ENCODE peak calls at places on chromosomes 1 and 21, in seven cellular contexts. One of them, this sample, is unnamed.

GRCh38 chr21:19640964-19641363 is 1237.4 kb upstream of the TMPRSS15 start:
- DNase-seq in heart left ventricle: no peak
- DNase-seq in adrenal gland: no peak
- DNase-seq in transverse colon: no peak
- DNase-seq in AG04449: no peak
- DNase-seq in dorsolateral prefrontal cortex: no peak
- DNase-seq in fibroblast of lung: no peak
- DNase-seq in this sample: no peak

GRCh38 chr1:166868639-166869038 is 7.4 kb downstream of the TADA1 start:
- DNase-seq in heart left ventricle: no peak
- DNase-seq in dorsolateral prefrontal cortex: no peak
- DNase-seq in adrenal gland: no peak
- DNase-seq in transverse colon: no peak
- DNase-seq in fibroblast of lung: no peak
- DNase-seq in AG04449: no peak
- DNase-seq in this sample: no peak

GRCh38 chr1:168788262-168788661 is 59.3 kb upstream of the DPT start:
- DNase-seq in adrenal gland: no peak
- DNase-seq in AG04449: no peak
- DNase-seq in transverse colon: no peak
- DNase-seq in heart left ventricle: no peak
- DNase-seq in dorsolateral prefrontal cortex: no peak
- DNase-seq in fibroblast of lung: no peak
- DNase-seq in this sample: no peak

GRCh38 chr1:113780363-113781146 is 21.3 kb upstream of the PHTF1 start:
- DNase-seq in dorsolateral prefrontal cortex: no peak
- DNase-seq in fibroblast of lung: no peak
- DNase-seq in transverse colon: no peak
- DNase-seq in heart left ventricle: no peak
- DNase-seq in AG04449: no peak
- DNase-seq in adrenal gland: no peak
- DNase-seq in this sample: peak

GRCh38 chr1:61337981-61338848 is 255.9 kb downstream of the NFIA start:
- DNase-seq in adrenal gland: peak
- DNase-seq in transverse colon: peak
- DNase-seq in AG04449: peak
- DNase-seq in fibroblast of lung: peak
- DNase-seq in heart left ventricle: peak
- DNase-seq in dorsolateral prefrontal cortex: peak
- DNase-seq in this sample: peak

GRCh38 chr1:210489491-210489890 is 160.8 kb downstream of the HHAT start:
- DNase-seq in fibroblast of lung: no peak
- DNase-seq in dorsolateral prefrontal cortex: no peak
- DNase-seq in transverse colon: no peak
- DNase-seq in heart left ventricle: no peak
- DNase-seq in AG04449: peak
- DNase-seq in adrenal gland: no peak
- DNase-seq in this sample: no peak

GRCh38 chr1:29975036-29975694 is 738.8 kb downstream of the PTPRU start:
- DNase-seq in adrenal gland: peak
- DNase-seq in transverse colon: no peak
- DNase-seq in fibroblast of lung: peak
- DNase-seq in heart left ventricle: no peak
- DNase-seq in dorsolateral prefrontal cortex: no peak
- DNase-seq in AG04449: no peak
- DNase-seq in this sample: no peak

GRCh38 chr1:28156821-28157220 is 19.7 kb downstream of the PTAFR start:
- DNase-seq in AG04449: no peak
- DNase-seq in dorsolateral prefrontal cortex: peak
- DNase-seq in adrenal gland: peak
- DNase-seq in fibroblast of lung: no peak
- DNase-seq in transverse colon: no peak
- DNase-seq in heart left ventricle: peak
- DNase-seq in this sample: no peak

GRCh38 chr1:84269286-84269685 is 32.2 kb upstream of the SAMD13 start:
- DNase-seq in heart left ventricle: no peak
- DNase-seq in adrenal gland: no peak
- DNase-seq in transverse colon: no peak
- DNase-seq in dorsolateral prefrontal cortex: no peak
- DNase-seq in AG04449: no peak
- DNase-seq in fibroblast of lung: no peak
- DNase-seq in this sample: no peak

GRCh38 chr1:209839875-209840491 is 12.2 kb downstream of the UTP25 start:
- DNase-seq in heart left ventricle: no peak
- DNase-seq in transverse colon: no peak
- DNase-seq in fibroblast of lung: peak
- DNase-seq in AG04449: peak
- DNase-seq in dorsolateral prefrontal cortex: no peak
- DNase-seq in adrenal gland: peak
- DNase-seq in this sample: no peak

GRCh38 chr1:195141294-195141693 is 1466.9 kb downstream of the KCNT2 start:
- DNase-seq in dorsolateral prefrontal cortex: no peak
- DNase-seq in heart left ventricle: no peak
- DNase-seq in adrenal gland: no peak
- DNase-seq in fibroblast of lung: peak
- DNase-seq in transverse colon: no peak
- DNase-seq in AG04449: no peak
- DNase-seq in this sample: no peak

GRCh38 chr1:164772635-164773034 is 213.7 kb downstream of the PBX1 start:
- DNase-seq in transverse colon: peak
- DNase-seq in dorsolateral prefrontal cortex: no peak
- DNase-seq in heart left ventricle: peak
- DNase-seq in fibroblast of lung: peak
- DNase-seq in adrenal gland: peak
- DNase-seq in AG04449: peak
- DNase-seq in this sample: peak

GRCh38 chr1:29237906-29238600 is 1.7 kb downstream of the PTPRU start:
- DNase-seq in heart left ventricle: peak
- DNase-seq in transverse colon: peak
- DNase-seq in AG04449: no peak
- DNase-seq in adrenal gland: peak
- DNase-seq in dorsolateral prefrontal cortex: peak
- DNase-seq in fibroblast of lung: peak
- DNase-seq in this sample: no peak

GRCh38 chr1:82323144-82323543 is 522.4 kb downstream of the ADGRL2 start:
- DNase-seq in adrenal gland: no peak
- DNase-seq in dorsolateral prefrontal cortex: no peak
- DNase-seq in AG04449: no peak
- DNase-seq in fibroblast of lung: no peak
- DNase-seq in heart left ventricle: no peak
- DNase-seq in transverse colon: no peak
- DNase-seq in this sample: no peak

GRCh38 chr1:87883906-87884305 is 555.2 kb downstream of the LMO4 start:
- DNase-seq in dorsolateral prefrontal cortex: no peak
- DNase-seq in transverse colon: no peak
- DNase-seq in heart left ventricle: no peak
- DNase-seq in fibroblast of lung: no peak
- DNase-seq in AG04449: no peak
- DNase-seq in adrenal gland: no peak
- DNase-seq in this sample: no peak

GRCh38 chr1:119988316-119989067 is 81.0 kb downstream of the NOTCH2 start:
- DNase-seq in heart left ventricle: no peak
- DNase-seq in AG04449: no peak
- DNase-seq in transverse colon: no peak
- DNase-seq in dorsolateral prefrontal cortex: no peak
- DNase-seq in fibroblast of lung: peak
- DNase-seq in adrenal gland: no peak
- DNase-seq in this sample: no peak

GRCh38 chr21:24023402-24023801 is 1583.9 kb downstream of the MRPL39 start:
- DNase-seq in AG04449: no peak
- DNase-seq in fibroblast of lung: peak
- DNase-seq in adrenal gland: no peak
- DNase-seq in heart left ventricle: no peak
- DNase-seq in dorsolateral prefrontal cortex: no peak
- DNase-seq in transverse colon: no peak
- DNase-seq in this sample: no peak

GRCh38 chr1:228279011-228279721 is 71.3 kb downstream of the OBSCN start:
- DNase-seq in heart left ventricle: peak
- DNase-seq in adrenal gland: no peak
- DNase-seq in transverse colon: peak
- DNase-seq in dorsolateral prefrontal cortex: no peak
- DNase-seq in fibroblast of lung: no peak
- DNase-seq in AG04449: no peak
- DNase-seq in this sample: no peak

GRCh38 chr1:1435911-1436633 is 582 bp downstream of the VWA1 start:
- DNase-seq in adrenal gland: no peak
- DNase-seq in dorsolateral prefrontal cortex: no peak
- DNase-seq in AG04449: no peak
- DNase-seq in fibroblast of lung: no peak
- DNase-seq in heart left ventricle: peak
- DNase-seq in transverse colon: no peak
- DNase-seq in this sample: no peak

GRCh38 chr1:16396591-16396990 is 29.5 kb downstream of the SZRD1 start:
- DNase-seq in transverse colon: no peak
- DNase-seq in adrenal gland: peak
- DNase-seq in dorsolateral prefrontal cortex: no peak
- DNase-seq in fibroblast of lung: peak
- DNase-seq in heart left ventricle: peak
- DNase-seq in AG04449: peak
- DNase-seq in this sample: peak

GRCh38 chr1:204565617-204566582 is 49.7 kb downstream of the MDM4 start:
- DNase-seq in dorsolateral prefrontal cortex: peak
- DNase-seq in AG04449: no peak
- DNase-seq in transverse colon: peak
- DNase-seq in heart left ventricle: peak
- DNase-seq in fibroblast of lung: peak
- DNase-seq in adrenal gland: peak
- DNase-seq in this sample: peak

DNA sequence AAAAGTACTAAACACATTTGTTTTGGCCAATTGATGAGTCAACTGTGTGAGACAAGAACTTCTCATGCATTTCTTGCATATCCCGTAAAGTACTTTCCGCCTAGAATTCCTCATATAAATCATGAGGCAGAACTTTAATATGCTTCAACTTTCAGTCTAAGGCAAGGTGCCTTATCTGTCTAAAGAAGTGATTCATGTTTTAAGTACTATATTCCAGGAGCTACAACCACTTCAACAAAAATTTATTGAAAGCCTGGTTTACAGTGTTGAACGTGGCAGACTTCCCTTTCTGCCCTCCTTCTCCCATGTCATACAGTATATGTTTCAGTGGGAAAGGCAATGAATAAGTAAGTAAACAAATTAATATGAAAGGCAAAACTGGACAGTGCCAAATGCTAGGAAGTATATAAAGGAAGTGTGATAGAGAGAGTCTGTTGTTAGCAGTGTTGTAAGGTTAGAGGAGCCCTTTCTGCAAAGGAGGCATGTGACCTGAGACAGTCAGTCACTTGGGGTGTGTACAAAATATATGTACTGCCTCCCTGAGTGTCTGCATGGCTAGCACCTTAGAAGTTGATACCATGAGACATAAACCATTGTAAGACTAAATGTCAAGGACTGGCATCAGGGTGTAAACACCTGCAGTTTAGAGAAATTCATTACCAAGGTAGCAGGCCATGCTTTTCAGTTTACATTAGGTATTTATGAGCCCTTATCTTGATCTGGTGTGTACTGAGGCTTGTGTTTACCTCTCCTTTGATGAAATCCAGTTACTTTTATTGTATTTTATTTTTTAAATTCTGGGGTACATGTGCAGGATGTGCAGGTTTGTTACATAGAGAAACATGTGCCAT is 362.3 kb downstream of the SRGAP2C start:
- DNase-seq in transverse colon: no peak
- DNase-seq in fibroblast of lung: no peak
- DNase-seq in heart left ventricle: no peak
- DNase-seq in adrenal gland: no peak
- DNase-seq in dorsolateral prefrontal cortex: no peak
- DNase-seq in AG04449: no peak
- DNase-seq in this sample: peak
- H3K4me3 ChIP-seq in transverse colon: no peak
- H3K4me3 ChIP-seq in fibroblast of lung: no peak
- H3K4me3 ChIP-seq in heart left ventricle: no peak
- H3K4me3 ChIP-seq in adrenal gland: no peak
- H3K4me3 ChIP-seq in dorsolateral prefrontal cortex: no peak
- H3K4me3 ChIP-seq in AG04449: no peak
- H3K4me3 ChIP-seq in this sample: no peak

GRCh38 chr1:147625274-147625986 is 44.9 kb downstream of the ACP6 start:
- DNase-seq in adrenal gland: no peak
- DNase-seq in fibroblast of lung: no peak
- DNase-seq in transverse colon: no peak
- DNase-seq in AG04449: no peak
- DNase-seq in dorsolateral prefrontal cortex: no peak
- DNase-seq in heart left ventricle: no peak
- DNase-seq in this sample: no peak
- TF ChIP-seq CTCF in adrenal gland: no peak
- TF ChIP-seq CTCF in fibroblast of lung: no peak
- TF ChIP-seq CTCF in transverse colon: no peak
- TF ChIP-seq CTCF in AG04449: no peak
- TF ChIP-seq CTCF in dorsolateral prefrontal cortex: no peak
- TF ChIP-seq CTCF in heart left ventricle: no peak
- TF ChIP-seq CTCF in this sample: no peak

DNA sequence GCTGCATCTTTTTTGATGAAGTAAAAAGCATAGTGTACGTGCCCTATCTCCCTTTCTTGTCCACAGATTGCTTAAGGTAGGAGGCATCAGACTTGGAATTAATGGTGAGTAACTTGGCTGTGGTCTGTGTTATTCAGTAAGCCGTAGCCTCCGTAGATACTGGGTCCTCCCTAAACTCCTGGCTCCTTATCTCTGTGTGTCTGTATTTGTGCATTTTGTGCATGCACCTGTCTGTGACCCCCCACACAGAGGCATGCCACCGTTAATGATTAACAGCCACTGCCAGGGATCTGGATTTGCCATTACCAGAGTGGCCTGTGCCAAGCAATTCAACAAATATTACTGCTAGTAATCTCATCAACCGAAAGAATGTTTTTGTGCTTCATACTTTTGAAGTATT is 31.9 kb downstream of the MAP3K21 start:
- DNase-seq in dorsolateral prefrontal cortex: no peak
- DNase-seq in AG04449: no peak
- DNase-seq in heart left ventricle: no peak
- DNase-seq in adrenal gland: no peak
- DNase-seq in transverse colon: peak
- DNase-seq in fibroblast of lung: no peak
- DNase-seq in this sample: no peak
- H3K4me3 ChIP-seq in dorsolateral prefrontal cortex: no peak
- H3K4me3 ChIP-seq in AG04449: no peak
- H3K4me3 ChIP-seq in heart left ventricle: no peak
- H3K4me3 ChIP-seq in adrenal gland: no peak
- H3K4me3 ChIP-seq in transverse colon: no peak
- H3K4me3 ChIP-seq in fibroblast of lung: no peak
- H3K4me3 ChIP-seq in this sample: no peak

DNA sequence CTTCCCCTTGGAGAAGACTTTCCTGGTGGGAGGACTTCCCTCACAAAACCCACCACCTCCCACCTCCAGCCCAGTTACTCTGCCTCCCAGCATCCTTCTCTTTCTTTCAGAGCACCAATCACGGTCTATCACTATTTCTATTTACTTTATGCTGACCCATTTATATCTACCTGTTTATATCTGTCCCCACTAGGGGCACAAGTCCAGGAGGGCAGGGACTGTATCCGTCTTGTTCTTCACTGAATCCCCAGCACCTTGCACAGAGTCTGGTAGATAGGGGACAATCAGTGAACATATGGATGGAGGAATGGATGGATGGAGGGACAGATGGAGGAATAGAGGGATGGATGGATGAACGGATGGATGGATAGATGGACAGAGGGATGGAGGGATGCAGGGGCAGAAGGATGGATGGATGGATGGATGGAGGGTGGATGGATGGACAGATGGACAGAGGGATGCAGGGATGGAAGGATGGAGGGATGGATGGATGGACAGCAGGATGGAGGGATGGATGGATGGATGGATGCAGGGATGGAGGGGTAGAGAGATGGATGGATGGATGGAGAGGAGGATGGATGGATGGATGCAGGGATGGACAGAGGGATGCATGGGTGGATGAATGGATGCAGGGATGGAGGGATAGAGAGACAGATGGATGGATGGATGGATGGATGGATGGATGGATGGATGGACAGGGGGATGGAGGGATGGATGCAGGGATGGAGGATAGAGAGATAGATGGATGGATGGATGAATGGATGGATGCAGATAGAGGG is 5.5 kb downstream of the C1QB start:
- DNase-seq in heart left ventricle: no peak
- DNase-seq in dorsolateral prefrontal cortex: no peak
- DNase-seq in transverse colon: no peak
- DNase-seq in fibroblast of lung: no peak
- DNase-seq in adrenal gland: no peak
- DNase-seq in AG04449: no peak
- DNase-seq in this sample: no peak
- TF ChIP-seq CTCF in heart left ventricle: no peak
- TF ChIP-seq CTCF in dorsolateral prefrontal cortex: no peak
- TF ChIP-seq CTCF in transverse colon: no peak
- TF ChIP-seq CTCF in fibroblast of lung: no peak
- TF ChIP-seq CTCF in adrenal gland: no peak
- TF ChIP-seq CTCF in AG04449: no peak
- TF ChIP-seq CTCF in this sample: no peak

This sample was measured in LNCaP clone FGC.